ENCODE peak calls at places on chromosomes 13 and 19, in eight cellular contexts. One of them, this sample, is unnamed.

GRCh38 chr13:73602295-73602694 is 531.9 kb downstream of the KLF12 start:
- DNase-seq in colonic mucosa: no peak
- DNase-seq in uterus: no peak
- DNase-seq in cardiac fibroblast: peak
- DNase-seq in ascending aorta: no peak
- DNase-seq in AG09309: no peak
- DNase-seq in left ventricle myocardium inferior: no peak
- DNase-seq in NB4: no peak
- DNase-seq in this sample: no peak

GRCh38 chr19:33510728-33511255 is 10.8 kb downstream of the PEPD start:
- DNase-seq in NB4: no peak
- DNase-seq in AG09309: no peak
- DNase-seq in left ventricle myocardium inferior: no peak
- DNase-seq in uterus: no peak
- DNase-seq in colonic mucosa: no peak
- DNase-seq in cardiac fibroblast: no peak
- DNase-seq in ascending aorta: no peak
- DNase-seq in this sample: no peak

GRCh38 chr13:30898721-30899188 is 7.3 kb upstream of the MEDAG start:
- DNase-seq in AG09309: peak
- DNase-seq in colonic mucosa: no peak
- DNase-seq in left ventricle myocardium inferior: no peak
- DNase-seq in NB4: no peak
- DNase-seq in uterus: peak
- DNase-seq in cardiac fibroblast: peak
- DNase-seq in ascending aorta: peak
- DNase-seq in this sample: no peak

GRCh38 chr19:45038931-45039893 is at the start of gene CLASRP:
- DNase-seq in ascending aorta: peak
- DNase-seq in left ventricle myocardium inferior: peak
- DNase-seq in AG09309: peak
- DNase-seq in uterus: peak
- DNase-seq in colonic mucosa: peak
- DNase-seq in NB4: peak
- DNase-seq in cardiac fibroblast: peak
- DNase-seq in this sample: peak

GRCh38 chr13:22993148-22993547 is 187.6 kb upstream of the SGCG start:
- DNase-seq in NB4: no peak
- DNase-seq in uterus: no peak
- DNase-seq in colonic mucosa: no peak
- DNase-seq in left ventricle myocardium inferior: no peak
- DNase-seq in AG09309: no peak
- DNase-seq in cardiac fibroblast: no peak
- DNase-seq in ascending aorta: no peak
- DNase-seq in this sample: no peak

GRCh38 chr19:58560007-58560887 is 1.8 kb upstream of the UBE2M start:
- DNase-seq in left ventricle myocardium inferior: peak
- DNase-seq in NB4: peak
- DNase-seq in AG09309: no peak
- DNase-seq in ascending aorta: no peak
- DNase-seq in colonic mucosa: peak
- DNase-seq in uterus: no peak
- DNase-seq in cardiac fibroblast: no peak
- DNase-seq in this sample: no peak

GRCh38 chr13:112072531-112073244 is 5.7 kb downstream of the SOX1 start:
- DNase-seq in left ventricle myocardium inferior: no peak
- DNase-seq in AG09309: no peak
- DNase-seq in ascending aorta: no peak
- DNase-seq in colonic mucosa: no peak
- DNase-seq in NB4: no peak
- DNase-seq in uterus: no peak
- DNase-seq in cardiac fibroblast: no peak
- DNase-seq in this sample: no peak

GRCh38 chr13:21069561-21070004 is 8.2 kb upstream of the LATS2 start:
- DNase-seq in left ventricle myocardium inferior: peak
- DNase-seq in colonic mucosa: no peak
- DNase-seq in NB4: peak
- DNase-seq in ascending aorta: no peak
- DNase-seq in AG09309: peak
- DNase-seq in cardiac fibroblast: peak
- DNase-seq in uterus: peak
- DNase-seq in this sample: no peak

GRCh38 chr19:34145741-34146202 is 26.5 kb upstream of the LSM14A start:
- DNase-seq in ascending aorta: no peak
- DNase-seq in NB4: peak
- DNase-seq in colonic mucosa: peak
- DNase-seq in left ventricle myocardium inferior: no peak
- DNase-seq in cardiac fibroblast: peak
- DNase-seq in AG09309: peak
- DNase-seq in uterus: peak
- DNase-seq in this sample: peak

GRCh38 chr19:33071887-33072286 is 7.2 kb upstream of the RHPN2 start:
- DNase-seq in AG09309: no peak
- DNase-seq in ascending aorta: no peak
- DNase-seq in left ventricle myocardium inferior: no peak
- DNase-seq in colonic mucosa: no peak
- DNase-seq in cardiac fibroblast: no peak
- DNase-seq in uterus: no peak
- DNase-seq in NB4: no peak
- DNase-seq in this sample: no peak

GRCh38 chr13:97229699-97230098 is 7.6 kb downstream of the MBNL2 start:
- DNase-seq in ascending aorta: no peak
- DNase-seq in cardiac fibroblast: no peak
- DNase-seq in left ventricle myocardium inferior: no peak
- DNase-seq in colonic mucosa: no peak
- DNase-seq in NB4: no peak
- DNase-seq in uterus: no peak
- DNase-seq in AG09309: no peak
- DNase-seq in this sample: no peak

GRCh38 chr19:41546386-41546789 is 29.6 kb upstream of the CEACAM21 start:
- DNase-seq in colonic mucosa: no peak
- DNase-seq in NB4: peak
- DNase-seq in ascending aorta: no peak
- DNase-seq in AG09309: no peak
- DNase-seq in left ventricle myocardium inferior: no peak
- DNase-seq in cardiac fibroblast: no peak
- DNase-seq in uterus: no peak
- DNase-seq in this sample: no peak

GRCh38 chr13:64470751-64471150 is 2759.4 kb downstream of the PCDH9 start:
- DNase-seq in uterus: no peak
- DNase-seq in cardiac fibroblast: no peak
- DNase-seq in left ventricle myocardium inferior: no peak
- DNase-seq in NB4: no peak
- DNase-seq in ascending aorta: no peak
- DNase-seq in colonic mucosa: no peak
- DNase-seq in AG09309: no peak
- DNase-seq in this sample: no peak

GRCh38 chr13:64471916-64472315 is 2758.2 kb downstream of the PCDH9 start:
- DNase-seq in left ventricle myocardium inferior: no peak
- DNase-seq in NB4: peak
- DNase-seq in ascending aorta: no peak
- DNase-seq in cardiac fibroblast: peak
- DNase-seq in colonic mucosa: no peak
- DNase-seq in uterus: no peak
- DNase-seq in AG09309: peak
- DNase-seq in this sample: no peak
- TF ChIP-seq CTCF in left ventricle myocardium inferior: no peak
- TF ChIP-seq CTCF in NB4: no peak
- TF ChIP-seq CTCF in ascending aorta: peak
- TF ChIP-seq CTCF in cardiac fibroblast: peak
- TF ChIP-seq CTCF in colonic mucosa: no peak
- TF ChIP-seq CTCF in uterus: no peak
- TF ChIP-seq CTCF in AG09309: peak
- TF ChIP-seq CTCF in this sample: no peak

GRCh38 chr13:102903659-102904407 is 58.0 kb downstream of the ERCC5 start:
- DNase-seq in left ventricle myocardium inferior: no peak
- DNase-seq in AG09309: no peak
- DNase-seq in uterus: no peak
- DNase-seq in cardiac fibroblast: peak
- DNase-seq in NB4: peak
- DNase-seq in colonic mucosa: no peak
- DNase-seq in ascending aorta: no peak
- DNase-seq in this sample: no peak

GRCh38 chr13:102904408-102904862 is 58.6 kb downstream of the ERCC5 start:
- DNase-seq in colonic mucosa: no peak
- DNase-seq in NB4: no peak
- DNase-seq in cardiac fibroblast: no peak
- DNase-seq in uterus: no peak
- DNase-seq in ascending aorta: no peak
- DNase-seq in left ventricle myocardium inferior: no peak
- DNase-seq in AG09309: no peak
- DNase-seq in this sample: no peak

GRCh38 chr13:102901056-102901455 is 55.2 kb downstream of the ERCC5 start:
- DNase-seq in uterus: no peak
- DNase-seq in cardiac fibroblast: no peak
- DNase-seq in colonic mucosa: no peak
- DNase-seq in left ventricle myocardium inferior: no peak
- DNase-seq in AG09309: no peak
- DNase-seq in NB4: no peak
- DNase-seq in ascending aorta: no peak
- DNase-seq in this sample: no peak

GRCh38 chr13:102901615-102902305 is 55.9 kb downstream of the ERCC5 start:
- DNase-seq in ascending aorta: no peak
- DNase-seq in cardiac fibroblast: no peak
- DNase-seq in NB4: no peak
- DNase-seq in AG09309: no peak
- DNase-seq in left ventricle myocardium inferior: no peak
- DNase-seq in colonic mucosa: no peak
- DNase-seq in uterus: no peak
- DNase-seq in this sample: no peak

DNA sequence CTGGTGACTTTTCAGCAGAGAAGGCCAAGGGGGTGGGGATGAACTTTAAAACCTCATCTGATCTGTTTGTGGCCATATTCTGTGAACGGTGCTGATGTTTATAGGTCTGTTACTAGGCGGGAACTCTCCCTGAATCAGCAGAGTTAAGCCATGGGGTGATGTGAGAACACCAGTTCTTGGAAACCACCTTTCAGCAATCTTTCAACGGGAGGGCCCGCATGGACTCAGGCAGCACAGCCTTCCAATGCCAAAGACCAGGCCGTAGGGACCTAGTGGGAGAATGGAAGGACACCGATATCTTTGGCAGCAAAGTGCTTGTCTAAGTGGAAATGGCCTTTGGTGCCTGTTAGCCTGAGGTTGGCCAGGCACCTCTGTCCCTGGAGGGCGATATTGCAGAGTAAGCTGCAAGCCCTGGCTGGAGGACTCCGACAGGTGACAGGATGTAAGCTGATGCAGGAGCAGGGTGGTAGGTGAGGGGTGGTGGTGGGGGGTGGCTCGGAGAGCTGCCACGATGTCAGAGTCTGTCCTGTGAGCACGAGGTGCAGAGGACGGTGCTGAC is 57.0 kb downstream of the ERCC5 start:
- DNase-seq in AG09309: no peak
- DNase-seq in colonic mucosa: no peak
- DNase-seq in NB4: no peak
- DNase-seq in uterus: no peak
- DNase-seq in left ventricle myocardium inferior: peak
- DNase-seq in ascending aorta: no peak
- DNase-seq in cardiac fibroblast: no peak
- DNase-seq in this sample: no peak
- TF ChIP-seq CTCF in AG09309: no peak
- TF ChIP-seq CTCF in colonic mucosa: no peak
- TF ChIP-seq CTCF in NB4: no peak
- TF ChIP-seq CTCF in uterus: no peak
- TF ChIP-seq CTCF in left ventricle myocardium inferior: no peak
- TF ChIP-seq CTCF in ascending aorta: no peak
- TF ChIP-seq CTCF in cardiac fibroblast: no peak
- TF ChIP-seq CTCF in this sample: no peak

DNA sequence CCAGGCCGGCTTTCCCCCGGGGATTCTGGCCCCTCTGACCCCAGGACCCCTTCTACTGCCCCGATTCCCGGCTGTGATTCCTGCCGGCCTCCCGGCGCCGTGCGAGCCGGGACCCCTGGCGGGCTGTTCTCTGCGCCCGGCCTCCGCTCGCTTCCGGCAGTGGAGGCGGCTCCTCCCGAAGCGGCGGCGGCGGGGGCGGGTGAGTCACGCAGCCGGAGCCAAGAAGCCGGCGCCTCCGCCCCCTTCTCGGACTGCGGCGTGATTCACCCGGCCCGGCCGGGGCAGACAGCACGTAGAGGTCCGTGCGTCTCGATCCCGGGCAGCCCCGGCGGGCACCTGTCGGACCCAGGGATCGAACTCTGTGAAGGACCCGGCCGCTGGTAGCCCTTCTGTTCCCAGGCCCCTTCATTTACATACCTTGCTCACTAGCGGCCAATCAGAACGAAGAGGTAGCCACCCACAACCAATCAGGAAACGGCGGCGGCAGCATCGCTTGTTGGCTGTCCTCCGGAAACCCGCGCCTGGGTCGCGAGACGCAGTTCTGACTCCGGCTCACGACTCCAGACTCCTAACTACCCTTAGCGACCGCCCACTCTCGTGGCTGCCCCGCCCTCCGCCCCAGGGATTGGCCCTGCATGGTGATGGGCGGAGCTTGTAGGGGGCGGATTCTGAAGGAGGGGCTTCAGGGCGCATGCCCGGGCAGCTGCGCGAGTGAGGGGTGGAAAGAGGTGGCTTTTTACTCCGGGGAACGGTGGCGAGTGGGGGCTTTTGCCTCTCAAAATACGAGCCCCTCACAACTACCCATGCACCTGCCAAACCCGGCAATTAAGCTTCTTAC is at the start of gene SERTAD1:
- DNase-seq in ascending aorta: peak
- DNase-seq in NB4: peak
- DNase-seq in AG09309: peak
- DNase-seq in left ventricle myocardium inferior: peak
- DNase-seq in uterus: peak
- DNase-seq in cardiac fibroblast: peak
- DNase-seq in colonic mucosa: peak
- DNase-seq in this sample: peak
- TF ChIP-seq CTCF in ascending aorta: peak
- TF ChIP-seq CTCF in NB4: peak
- TF ChIP-seq CTCF in AG09309: peak
- TF ChIP-seq CTCF in left ventricle myocardium inferior: peak
- TF ChIP-seq CTCF in uterus: peak
- TF ChIP-seq CTCF in cardiac fibroblast: peak
- TF ChIP-seq CTCF in colonic mucosa: peak
- TF ChIP-seq CTCF in this sample: peak

GRCh38 chr13:106145997-106146864 is 389.2 kb downstream of the EFNB2 start:
- DNase-seq in ascending aorta: no peak
- DNase-seq in NB4: peak
- DNase-seq in colonic mucosa: peak
- DNase-seq in AG09309: no peak
- DNase-seq in uterus: no peak
- DNase-seq in left ventricle myocardium inferior: no peak
- DNase-seq in cardiac fibroblast: no peak
- DNase-seq in this sample: no peak
- TF ChIP-seq CTCF in ascending aorta: no peak
- TF ChIP-seq CTCF in NB4: peak
- TF ChIP-seq CTCF in colonic mucosa: peak
- TF ChIP-seq CTCF in AG09309: no peak
- TF ChIP-seq CTCF in uterus: no peak
- TF ChIP-seq CTCF in left ventricle myocardium inferior: no peak
- TF ChIP-seq CTCF in cardiac fibroblast: no peak
- TF ChIP-seq CTCF in this sample: no peak

GRCh38 chr13:109610517-109610916 is 175.9 kb downstream of the IRS2 start:
- DNase-seq in AG09309: no peak
- DNase-seq in cardiac fibroblast: peak
- DNase-seq in colonic mucosa: peak
- DNase-seq in uterus: no peak
- DNase-seq in left ventricle myocardium inferior: peak
- DNase-seq in ascending aorta: no peak
- DNase-seq in NB4: peak
- DNase-seq in this sample: no peak
- TF ChIP-seq CTCF in AG09309: no peak
- TF ChIP-seq CTCF in cardiac fibroblast: peak
- TF ChIP-seq CTCF in colonic mucosa: peak
- TF ChIP-seq CTCF in uterus: no peak
- TF ChIP-seq CTCF in left ventricle myocardium inferior: peak
- TF ChIP-seq CTCF in ascending aorta: no peak
- TF ChIP-seq CTCF in NB4: peak
- TF ChIP-seq CTCF in this sample: peak